ENCODE peak calls at places on chromosomes 12 and 14, in five cellular contexts. One of them, this sample, is unnamed.

GRCh38 chr14:62062645-62063044 is 300.4 kb downstream of the SNAPC1 start:
- ATAC-seq in central memory CD8-positive, alpha-beta T cell: no peak
- ATAC-seq in foreskin keratinocyte: no peak
- ATAC-seq in activated CD4-positive, CD25-positive, alpha-beta regulatory T cell treated with anti-CD3 and anti-CD28 coated beads, Interleukin-2, amount 50 U/mL, for 24 hours: no peak
- ATAC-seq in heart left ventricle: no peak
- ATAC-seq in this sample: no peak

GRCh38 chr12:25364529-25365339 is 114.0 kb upstream of the KRAS start:
- ATAC-seq in central memory CD8-positive, alpha-beta T cell: peak
- ATAC-seq in foreskin keratinocyte: no peak
- ATAC-seq in activated CD4-positive, CD25-positive, alpha-beta regulatory T cell treated with anti-CD3 and anti-CD28 coated beads, Interleukin-2, amount 50 U/mL, for 24 hours: peak
- ATAC-seq in heart left ventricle: no peak
- ATAC-seq in this sample: no peak

GRCh38 chr14:67432088-67432564 is 20.2 kb upstream of the PLEK2 start:
- ATAC-seq in central memory CD8-positive, alpha-beta T cell: no peak
- ATAC-seq in foreskin keratinocyte: no peak
- ATAC-seq in activated CD4-positive, CD25-positive, alpha-beta regulatory T cell treated with anti-CD3 and anti-CD28 coated beads, Interleukin-2, amount 50 U/mL, for 24 hours: no peak
- ATAC-seq in heart left ventricle: no peak
- ATAC-seq in this sample: no peak

GRCh38 chr14:71354142-71354541 is 446.9 kb downstream of the PCNX1 start:
- ATAC-seq in central memory CD8-positive, alpha-beta T cell: no peak
- ATAC-seq in foreskin keratinocyte: no peak
- ATAC-seq in activated CD4-positive, CD25-positive, alpha-beta regulatory T cell treated with anti-CD3 and anti-CD28 coated beads, Interleukin-2, amount 50 U/mL, for 24 hours: no peak
- ATAC-seq in heart left ventricle: no peak
- ATAC-seq in this sample: no peak

GRCh38 chr12:56724660-56724988 is 475 bp downstream of the NACA start:
- ATAC-seq in central memory CD8-positive, alpha-beta T cell: no peak
- ATAC-seq in foreskin keratinocyte: peak
- ATAC-seq in activated CD4-positive, CD25-positive, alpha-beta regulatory T cell treated with anti-CD3 and anti-CD28 coated beads, Interleukin-2, amount 50 U/mL, for 24 hours: no peak
- ATAC-seq in heart left ventricle: peak
- ATAC-seq in this sample: no peak

GRCh38 chr14:83255727-83256090 is 1722.1 kb upstream of the SEL1L start:
- ATAC-seq in central memory CD8-positive, alpha-beta T cell: no peak
- ATAC-seq in foreskin keratinocyte: no peak
- ATAC-seq in activated CD4-positive, CD25-positive, alpha-beta regulatory T cell treated with anti-CD3 and anti-CD28 coated beads, Interleukin-2, amount 50 U/mL, for 24 hours: no peak
- ATAC-seq in heart left ventricle: no peak
- ATAC-seq in this sample: no peak

GRCh38 chr12:89723276-89723675 is 14.6 kb upstream of the ATP2B1 start:
- ATAC-seq in central memory CD8-positive, alpha-beta T cell: no peak
- ATAC-seq in foreskin keratinocyte: no peak
- ATAC-seq in activated CD4-positive, CD25-positive, alpha-beta regulatory T cell treated with anti-CD3 and anti-CD28 coated beads, Interleukin-2, amount 50 U/mL, for 24 hours: no peak
- ATAC-seq in heart left ventricle: no peak
- ATAC-seq in this sample: no peak

GRCh38 chr14:74034572-74034971 is 15.4 kb downstream of the BBOF1 start:
- ATAC-seq in central memory CD8-positive, alpha-beta T cell: no peak
- ATAC-seq in foreskin keratinocyte: no peak
- ATAC-seq in activated CD4-positive, CD25-positive, alpha-beta regulatory T cell treated with anti-CD3 and anti-CD28 coated beads, Interleukin-2, amount 50 U/mL, for 24 hours: no peak
- ATAC-seq in heart left ventricle: no peak
- ATAC-seq in this sample: no peak

GRCh38 chr12:96237465-96238077 is 43.4 kb downstream of the ELK3 start:
- ATAC-seq in central memory CD8-positive, alpha-beta T cell: peak
- ATAC-seq in foreskin keratinocyte: peak
- ATAC-seq in activated CD4-positive, CD25-positive, alpha-beta regulatory T cell treated with anti-CD3 and anti-CD28 coated beads, Interleukin-2, amount 50 U/mL, for 24 hours: peak
- ATAC-seq in heart left ventricle: peak
- ATAC-seq in this sample: peak

GRCh38 chr12:108571604-108572165 is 9.3 kb downstream of the ISCU start:
- ATAC-seq in central memory CD8-positive, alpha-beta T cell: no peak
- ATAC-seq in foreskin keratinocyte: no peak
- ATAC-seq in activated CD4-positive, CD25-positive, alpha-beta regulatory T cell treated with anti-CD3 and anti-CD28 coated beads, Interleukin-2, amount 50 U/mL, for 24 hours: no peak
- ATAC-seq in heart left ventricle: no peak
- ATAC-seq in this sample: no peak

GRCh38 chr12:122355702-122356101 is 66.8 kb downstream of the CLIP1 start:
- ATAC-seq in central memory CD8-positive, alpha-beta T cell: no peak
- ATAC-seq in foreskin keratinocyte: no peak
- ATAC-seq in activated CD4-positive, CD25-positive, alpha-beta regulatory T cell treated with anti-CD3 and anti-CD28 coated beads, Interleukin-2, amount 50 U/mL, for 24 hours: no peak
- ATAC-seq in heart left ventricle: no peak
- ATAC-seq in this sample: no peak

GRCh38 chr14:77598366-77599050 is 17.9 kb downstream of the SPTLC2 start:
- ATAC-seq in central memory CD8-positive, alpha-beta T cell: peak
- ATAC-seq in foreskin keratinocyte: no peak
- ATAC-seq in activated CD4-positive, CD25-positive, alpha-beta regulatory T cell treated with anti-CD3 and anti-CD28 coated beads, Interleukin-2, amount 50 U/mL, for 24 hours: no peak
- ATAC-seq in heart left ventricle: peak
- ATAC-seq in this sample: no peak

GRCh38 chr14:89551432-89551831 is 134.4 kb upstream of the FOXN3 start:
- ATAC-seq in central memory CD8-positive, alpha-beta T cell: no peak
- ATAC-seq in foreskin keratinocyte: no peak
- ATAC-seq in activated CD4-positive, CD25-positive, alpha-beta regulatory T cell treated with anti-CD3 and anti-CD28 coated beads, Interleukin-2, amount 50 U/mL, for 24 hours: no peak
- ATAC-seq in heart left ventricle: peak
- ATAC-seq in this sample: no peak

GRCh38 chr14:52002542-52002941 is 13.2 kb downstream of the RTRAF start:
- ATAC-seq in central memory CD8-positive, alpha-beta T cell: no peak
- ATAC-seq in foreskin keratinocyte: no peak
- ATAC-seq in activated CD4-positive, CD25-positive, alpha-beta regulatory T cell treated with anti-CD3 and anti-CD28 coated beads, Interleukin-2, amount 50 U/mL, for 24 hours: no peak
- ATAC-seq in heart left ventricle: peak
- ATAC-seq in this sample: no peak